ENCODE peak calls at places on chromosomes 5 and 9, in four cellular contexts. X is stromal cell of bone marrow; D is pancreas; Z is activated CD4-positive, alpha-beta T cell treated with anti-CD3 and anti-CD28 coated beads, Interleukin-2, amount 10 ng/mL, durations not matched to agents 7 days and 5 days. V is an unnamed sample.

GRCh38 chr5:14917719-14918118 is 46.1 kb upstream of the ANKH start:
- DNase-seq in X (no peak), Z (no peak), D (no peak), V (peak)

GRCh38 chr9:3054017-3054586 is 210.2 kb upstream of the PUM3 start:
- DNase-seq in X (no peak), Z (no peak), D (no peak), V (no peak)

GRCh38 chr5:40410939-40411635 is 268.6 kb upstream of the PTGER4 start:
- DNase-seq in D (no peak), X (peak), Z (no peak), V (peak)

GRCh38 chr5:79255786-79256557 is 20.0 kb downstream of the JMY start:
- DNase-seq in X (no peak), Z (no peak), D (no peak), V (no peak)

GRCh38 chr5:35902032-35902681 is 36.3 kb downstream of the CAPSL start:
- DNase-seq in Z (peak), X (no peak), D (no peak), V (no peak)

GRCh38 chr9:105233836-105234235 is 10.6 kb upstream of the SLC44A1 start:
- DNase-seq in Z (no peak), D (no peak), X (no peak), V (no peak)

GRCh38 chr5:141915881-141916336 is 7.8 kb upstream of the DELE1 start:
- DNase-seq in Z (no peak), D (no peak), X (no peak), V (no peak)

GRCh38 chr9:95425910-95426551 is 90.7 kb downstream of the PTCH1 start:
- DNase-seq in X (no peak), Z (no peak), D (peak), V (no peak)

GRCh38 chr9:85522459-85523092 is 219.2 kb downstream of the AGTPBP1 start:
- DNase-seq in Z (peak), X (no peak), D (no peak), V (peak)

GRCh38 chr5:447501-447900 is 4.5 kb downstream of the EXOC3 start:
- DNase-seq in D (no peak), X (no peak), Z (no peak), V (no peak)

GRCh38 chr5:16489322-16489791 is 23.8 kb upstream of the ZNF622 start:
- DNase-seq in Z (no peak), D (no peak), X (peak), V (no peak)

GRCh38 chr5:38167562-38167996 is 90.8 kb upstream of the EGFLAM start:
- DNase-seq in D (no peak), Z (no peak), X (no peak), V (peak)

GRCh38 chr5:144142030-144142825 is 28.2 kb downstream of the YIPF5 start:
- DNase-seq in Z (no peak), D (no peak), X (no peak), V (no peak)

GRCh38 chr5:115599502-115599901 is 2.8 kb downstream of the TICAM2 start:
- DNase-seq in Z (no peak), X (peak), D (no peak), V (no peak)

V was measured in prostate gland.